ENCODE peak calls at places on chromosomes 1 and 21, in six cellular contexts. N is esophagus squamous epithelium; W is cardiac muscle cell; T is CD4-positive, CD25-positive, alpha-beta regulatory T cell; G is left ventricle myocardium inferior; O is stomach. Z is an unnamed sample.

GRCh38 chr1:216903389-216903754 is 180.1 kb upstream of the ESRRG start:
- DNase-seq in N (no peak), W (no peak), T (no peak), O (no peak), G (no peak), Z (no peak)

GRCh38 chr1:27971674-27972073 is 11.9 kb downstream of the XKR8 start:
- DNase-seq in G (no peak), O (no peak), W (peak; percentile 28), T (no peak), N (no peak), Z (no peak)

GRCh38 chr1:156862602-156863599 is 2.2 kb downstream of the NTRK1 start:
- DNase-seq in N (no peak), T (peak; percentile 65), G (no peak), W (peak; percentile 41), O (no peak), Z (no peak)

GRCh38 chr1:201916649-201917249 is 28.1 kb downstream of the SHISA4 start:
- DNase-seq in T (no peak), O (peak; percentile 55), G (peak; percentile 41), W (peak; percentile 45), N (no peak), Z (no peak)

GRCh38 chr1:109802901-109803561 is 39.3 kb upstream of the EPS8L3 start:
- DNase-seq in W (no peak), O (peak; percentile 19), N (no peak), G (no peak), T (no peak), Z (no peak)

GRCh38 chr1:186206046-186206564 is 168.9 kb downstream of the TPR start:
- DNase-seq in W (no peak), O (no peak), T (no peak), G (no peak), N (no peak), Z (no peak)

GRCh38 chr1:151893176-151893924 is 16.0 kb downstream of the THEM4 start:
- DNase-seq in T (no peak), G (no peak), O (no peak), W (no peak), N (no peak), Z (no peak)

GRCh38 chr1:66416295-66416694 is 117.7 kb upstream of the SGIP1 start:
- DNase-seq in W (no peak), G (no peak), N (no peak), O (no peak), T (no peak), Z (no peak)

GRCh38 chr1:246176126-246177024 is 330.7 kb downstream of the SMYD3 start:
- DNase-seq in T (no peak), N (no peak), G (no peak), O (no peak), W (peak; percentile 21), Z (no peak)

GRCh38 chr1:61980561-61980960 is 214.1 kb upstream of the L1TD1 start:
- DNase-seq in W (no peak), G (no peak), T (no peak), O (no peak), N (no peak), Z (no peak)

GRCh38 chr1:33300673-33301072 is 20.2 kb downstream of the A3GALT2 start:
- DNase-seq in W (no peak), T (no peak), G (peak; percentile 44), N (no peak), O (peak; percentile 73), Z (no peak)

GRCh38 chr1:26094677-26095383 is 16.8 kb upstream of the PDIK1L start:
- DNase-seq in W (peak; percentile 36), T (no peak), O (no peak), N (no peak), G (peak; percentile 57), Z (no peak)

GRCh38 chr1:99445486-99445885 is 181.2 kb downstream of the PLPPR4 start:
- DNase-seq in N (no peak), W (no peak), G (no peak), T (no peak), O (no peak), Z (no peak)

GRCh38 chr1:72281637-72282270 is 585 bp downstream of the NEGR1 start:
- DNase-seq in N (no peak), T (no peak), O (no peak), W (no peak), G (no peak), Z (no peak)

GRCh38 chr1:52842643-52843310 is at the start of gene ZYG11A:
- DNase-seq in G (peak; percentile 49), O (peak; percentile 59), N (no peak), T (peak; percentile 86), W (peak; percentile 84), Z (peak; percentile 63)

GRCh38 chr21:15301014-15301413 is 236.2 kb upstream of the NRIP1 start:
- DNase-seq in G (no peak), N (no peak), W (no peak), T (peak; percentile 11), O (no peak), Z (no peak)

GRCh38 chr1:9842073-9842711 is 18.4 kb upstream of the CLSTN1 start:
- DNase-seq in O (no peak), N (no peak), G (no peak), T (no peak), W (no peak), Z (no peak)

GRCh38 chr1:13523780-13524477 is 10.1 kb upstream of the LRRC38 start:
- DNase-seq in T (no peak), W (no peak), N (no peak), G (no peak), O (no peak), Z (no peak)
- H3K9me3 ChIP-seq in T (no peaks in the 10 kb centered on the region), W (no peaks in the 10 kb centered on the region), N (peaks cover 9% of the 10 kb centered on the region), G (peaks cover 10% of the 10 kb centered on the region), O (no peaks in the 10 kb centered on the region), Z (no peaks in the 10 kb centered on the region)

GRCh38 chr1:183533617-183534174 is 56.6 kb downstream of the NCF2 start:
- DNase-seq in N (no peak), O (no peak), T (no peak), G (no peak), W (no peak), Z (no peak)
- H3K9me3 ChIP-seq in N (no peaks in the 10 kb centered on the region), O (no peaks in the 10 kb centered on the region), T (no peaks in the 10 kb centered on the region), G (no peaks in the 10 kb centered on the region), W (no peaks in the 10 kb centered on the region), Z (no peaks in the 10 kb centered on the region)

GRCh38 chr1:42209516-42210370 is 45.2 kb upstream of the GUCA2A start:
- DNase-seq in G (no peak), T (no peak), O (no peak), N (no peak), W (no peak), Z (no peak)
- H3K9me3 ChIP-seq in G (peaks cover 17% of the 10 kb centered on the region), T (peaks cover 6% of the 10 kb centered on the region), O (no peaks in the 10 kb centered on the region), N (no peaks in the 10 kb centered on the region), W (no peaks in the 10 kb centered on the region), Z (no peaks in the 10 kb centered on the region)

GRCh38 chr1:49358036-49358435 is 581.3 kb upstream of the BEND5 start:
- DNase-seq in N (no peak), T (no peak), O (no peak), G (no peak), W (no peak), Z (no peak)

GRCh38 chr1:49364676-49365075 is 588.0 kb upstream of the BEND5 start:
- DNase-seq in T (no peak), O (no peak), W (no peak), G (no peak), N (no peak), Z (no peak)

GRCh38 chr1:49363628-49364027 is 586.9 kb upstream of the BEND5 start:
- DNase-seq in T (no peak), N (no peak), O (no peak), W (no peak), G (no peak), Z (no peak)
- H3K9me3 ChIP-seq in T (no peaks in the 10 kb centered on the region), N (no peaks in the 10 kb centered on the region), O (no peaks in the 10 kb centered on the region), W (no peaks in the 10 kb centered on the region), G (no peaks in the 10 kb centered on the region), Z (no peaks in the 10 kb centered on the region)

DNA sequence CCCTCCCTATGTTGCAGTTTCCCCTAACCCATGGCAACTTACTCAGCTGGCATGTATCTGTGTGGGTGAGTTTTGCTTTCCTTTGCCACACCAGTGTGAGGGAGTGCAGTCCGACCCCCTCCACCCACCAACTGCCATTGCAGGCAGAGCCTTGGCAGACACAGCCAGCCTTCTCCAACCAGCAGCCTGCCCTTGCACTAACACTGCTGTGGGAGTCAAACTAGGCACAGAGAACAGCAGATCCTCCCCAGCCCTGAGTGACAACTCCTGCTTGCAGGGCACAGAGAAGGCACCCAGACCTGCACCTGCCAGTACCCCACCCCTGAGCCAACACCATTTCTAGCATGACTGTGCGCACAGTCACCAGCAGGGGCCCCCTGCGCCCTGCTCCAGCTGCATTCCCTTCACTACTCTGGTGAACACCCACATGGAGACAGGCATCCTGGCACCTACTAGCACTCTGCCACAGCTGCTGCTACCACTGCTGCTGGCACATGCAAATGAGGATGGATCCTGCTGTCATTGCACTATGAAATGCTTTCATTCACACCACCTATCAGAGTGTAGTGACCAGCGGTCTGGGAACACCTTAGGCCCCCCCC is 98.4 kb downstream of the MAGI3 start:
- DNase-seq in T (no peak), W (no peak), N (no peak), O (no peak), G (no peak), Z (no peak)
- H3K9me3 ChIP-seq in T (peaks cover 18% of the 10 kb centered on the region), W (no peaks in the 10 kb centered on the region), N (peaks cover 13% of the 10 kb centered on the region), O (no peaks in the 10 kb centered on the region), G (peaks cover 55% of the 10 kb centered on the region), Z (peaks cover 9% of the 10 kb centered on the region)

GRCh38 chr1:80158266-80158665 is 1151.7 kb upstream of the ADGRL4 start:
- DNase-seq in W (no peak), O (no peak), N (no peak), G (no peak), T (no peak), Z (no peak)
- H3K9me3 ChIP-seq in W (no peaks in the 10 kb centered on the region), O (no peaks in the 10 kb centered on the region), N (no peaks in the 10 kb centered on the region), G (no peaks in the 10 kb centered on the region), T (peaks cover 2% of the 10 kb centered on the region), Z (no peaks in the 10 kb centered on the region)

GRCh38 chr1:49544615-49545014 is 479.1 kb downstream of the AGBL4 start:
- DNase-seq in O (no peak), T (no peak), N (no peak), G (no peak), W (no peak), Z (no peak)
- H3K9me3 ChIP-seq in O (no peaks in the 10 kb centered on the region), T (no peaks in the 10 kb centered on the region), N (peaks cover 18% of the 10 kb centered on the region), G (peaks cover 55% of the 10 kb centered on the region), W (no peaks in the 10 kb centered on the region), Z (no peaks in the 10 kb centered on the region)

GRCh38 chr21:9758888-9759287 is 762.5 kb upstream of the TPTE start:
- DNase-seq in G (no peak), N (no peak), O (no peak), T (no peak), W (no peak), Z (no peak)
- H3K9me3 ChIP-seq in G (peaks cover 11% of the 10 kb centered on the region), N (peaks cover 26% of the 10 kb centered on the region), O (peaks cover 4% of the 10 kb centered on the region), T (peaks cover 23% of the 10 kb centered on the region), W (peaks cover 45% of the 10 kb centered on the region), Z (peaks cover 6% of the 10 kb centered on the region)

GRCh38 chr1:248165186-248165585 is 9.4 kb upstream of the OR2M2 start:
- DNase-seq in G (no peak), W (no peak), T (no peak), N (no peak), O (no peak), Z (no peak)

GRCh38 chr1:248158758-248159157 is 13.8 kb downstream of the OR2M5 start:
- DNase-seq in W (no peak), N (no peak), T (no peak), G (no peak), O (no peak), Z (no peak)

GRCh38 chr1:248164031-248164430 is 10.6 kb upstream of the OR2M2 start:
- DNase-seq in N (no peak), G (no peak), T (no peak), W (no peak), O (no peak), Z (no peak)
- H3K9me3 ChIP-seq in N (peaks cover 24% of the 10 kb centered on the region), G (peaks cover 9% of the 10 kb centered on the region), T (no peaks in the 10 kb centered on the region), W (no peaks in the 10 kb centered on the region), O (no peaks in the 10 kb centered on the region), Z (no peaks in the 10 kb centered on the region)

Z was measured in T-helper 17 cell.